ENCODE peak calls at places on chromosomes 12 and 14, in four cellular contexts. One of them, this sample, is unnamed.
A peak's percentile ranks its signal among the peaks of the same experiment; 100 is the strongest.

GRCh38 chr12:132665794-132666193 is 21.3 kb downstream of the POLE start:
- DNase-seq in Right ventricle myocardium superior: no peak
- DNase-seq in frontal cortex: no peak
- DNase-seq in hepatic stellate cell: no peak
- DNase-seq in this sample: no peak

GRCh38 chr12:34400423-34400881 is 378.2 kb downstream of the ALG10 start:
- DNase-seq in hepatic stellate cell: no peak
- DNase-seq in Right ventricle myocardium superior: peak; percentile 5
- DNase-seq in frontal cortex: peak; percentile 1
- DNase-seq in this sample: peak; percentile 22

GRCh38 chr14:36519431-36520321 is at the start of gene NKX2-1:
- DNase-seq in Right ventricle myocardium superior: no peak
- DNase-seq in hepatic stellate cell: no peak
- DNase-seq in frontal cortex: no peak
- DNase-seq in this sample: peak; percentile 85

GRCh38 chr12:60231301-60231700 is 635.5 kb downstream of the SLC16A7 start:
- DNase-seq in frontal cortex: no peak
- DNase-seq in hepatic stellate cell: no peak
- DNase-seq in Right ventricle myocardium superior: no peak
- DNase-seq in this sample: no peak

GRCh38 chr12:124162151-124163110 is 132.5 kb upstream of the RFLNA start:
- DNase-seq in Right ventricle myocardium superior: no peak
- DNase-seq in hepatic stellate cell: no peak
- DNase-seq in frontal cortex: no peak
- DNase-seq in this sample: no peak

GRCh38 chr14:75720828-75721227 is 59.8 kb downstream of the TTLL5 start:
- DNase-seq in hepatic stellate cell: no peak
- DNase-seq in Right ventricle myocardium superior: peak; percentile 76
- DNase-seq in frontal cortex: peak; percentile 25
- DNase-seq in this sample: peak; percentile 50

GRCh38 chr14:38723954-38724353 is 379.1 kb downstream of the SEC23A start:
- DNase-seq in frontal cortex: no peak
- DNase-seq in Right ventricle myocardium superior: no peak
- DNase-seq in hepatic stellate cell: no peak
- DNase-seq in this sample: no peak

GRCh38 chr12:109952160-109952858 is 43.9 kb downstream of the GIT2 start:
- DNase-seq in hepatic stellate cell: no peak
- DNase-seq in frontal cortex: no peak
- DNase-seq in Right ventricle myocardium superior: no peak
- DNase-seq in this sample: no peak

GRCh38 chr12:93573552-93574223 is 1.2 kb downstream of the SOCS2 start:
- DNase-seq in Right ventricle myocardium superior: no peak
- DNase-seq in frontal cortex: no peak
- DNase-seq in hepatic stellate cell: peak; percentile 11
- DNase-seq in this sample: no peak

GRCh38 chr12:2963760-2964292 is 4.6 kb downstream of the TEAD4 start:
- DNase-seq in Right ventricle myocardium superior: peak; percentile 55
- DNase-seq in frontal cortex: peak; percentile 42
- DNase-seq in hepatic stellate cell: no peak
- DNase-seq in this sample: no peak

GRCh38 chr12:14416658-14417057 is 51.2 kb downstream of the ATF7IP start:
- DNase-seq in frontal cortex: no peak
- DNase-seq in Right ventricle myocardium superior: no peak
- DNase-seq in hepatic stellate cell: peak; percentile 40
- DNase-seq in this sample: no peak

GRCh38 chr14:53330441-53330840 is 177.3 kb upstream of the DDHD1 start:
- DNase-seq in Right ventricle myocardium superior: no peak
- DNase-seq in hepatic stellate cell: no peak
- DNase-seq in frontal cortex: no peak
- DNase-seq in this sample: no peak

GRCh38 chr14:92690171-92691011 is 58.0 kb downstream of the LGMN start:
- DNase-seq in Right ventricle myocardium superior: no peak
- DNase-seq in hepatic stellate cell: peak; percentile 76
- DNase-seq in frontal cortex: no peak
- DNase-seq in this sample: no peak

GRCh38 chr12:30795660-30796507 is 41.1 kb upstream of the CAPRIN2 start:
- DNase-seq in hepatic stellate cell: peak; percentile 86
- DNase-seq in Right ventricle myocardium superior: peak; percentile 71
- DNase-seq in frontal cortex: peak; percentile 68
- DNase-seq in this sample: peak; percentile 64

GRCh38 chr12:107092669-107093546 is 441 bp downstream of the CRY1 start:
- DNase-seq in Right ventricle myocardium superior: peak; percentile 71
- DNase-seq in hepatic stellate cell: no peak
- DNase-seq in frontal cortex: peak; percentile 25
- DNase-seq in this sample: peak; percentile 89

GRCh38 chr12:106074706-106075392 is 63.9 kb downstream of the NUAK1 start:
- DNase-seq in frontal cortex: no peak
- DNase-seq in Right ventricle myocardium superior: no peak
- DNase-seq in hepatic stellate cell: peak; percentile 55
- DNase-seq in this sample: no peak

GRCh38 chr14:103298620-103299019 is 35.4 kb upstream of the EIF5 start:
- DNase-seq in hepatic stellate cell: no peak
- DNase-seq in Right ventricle myocardium superior: no peak
- DNase-seq in frontal cortex: no peak
- DNase-seq in this sample: no peak

GRCh38 chr12:108630481-108631207 is 3.0 kb downstream of the SELPLG start:
- DNase-seq in hepatic stellate cell: peak; percentile 75
- DNase-seq in Right ventricle myocardium superior: no peak
- DNase-seq in frontal cortex: no peak
- DNase-seq in this sample: no peak

GRCh38 chr12:132427999-132428871 is 61.7 kb upstream of the FBRSL1 start:
- DNase-seq in Right ventricle myocardium superior: no peak
- DNase-seq in frontal cortex: no peak
- DNase-seq in hepatic stellate cell: no peak
- DNase-seq in this sample: no peak

GRCh38 chr14:37363661-37364060 is 165.9 kb downstream of the MIPOL1 start:
- DNase-seq in hepatic stellate cell: no peak
- DNase-seq in Right ventricle myocardium superior: no peak
- DNase-seq in frontal cortex: no peak
- DNase-seq in this sample: no peak